ENCODE peak calls at places on chromosomes 11 and 22, in six cellular contexts. One of them, this sample, is unnamed.

GRCh38 chr22:40001800-40002577 is 7.2 kb downstream of the FAM83F start:
- DNase-seq in small intestine: no peak
- DNase-seq in activated naive CD4-positive, alpha-beta T cell treated with anti-CD3 and anti-CD28 coated beads, Interleukin-2, amount 50 U/mL, for 16 hours: no peak
- DNase-seq in HTR-8/SVneo: no peak
- DNase-seq in endothelial cell: no peak
- DNase-seq in stimulated activated CD8-positive, alpha-beta memory T cell treated with anti-CD3 and anti-CD28 coated beads, Interleukin-15, amount 100 ng/mL, for 1 hour: no peak
- DNase-seq in this sample: no peak

GRCh38 chr11:133064152-133064877 is 468.0 kb downstream of the OPCML start:
- DNase-seq in small intestine: peak; percentile 26
- DNase-seq in activated naive CD4-positive, alpha-beta T cell treated with anti-CD3 and anti-CD28 coated beads, Interleukin-2, amount 50 U/mL, for 16 hours: no peak
- DNase-seq in HTR-8/SVneo: peak; percentile 15
- DNase-seq in endothelial cell: peak; percentile 92
- DNase-seq in stimulated activated CD8-positive, alpha-beta memory T cell treated with anti-CD3 and anti-CD28 coated beads, Interleukin-15, amount 100 ng/mL, for 1 hour: no peak
- DNase-seq in this sample: no peak

GRCh38 chr11:134513585-134514120 is 101.6 kb upstream of the B3GAT1 start:
- DNase-seq in small intestine: no peak
- DNase-seq in activated naive CD4-positive, alpha-beta T cell treated with anti-CD3 and anti-CD28 coated beads, Interleukin-2, amount 50 U/mL, for 16 hours: no peak
- DNase-seq in HTR-8/SVneo: no peak
- DNase-seq in endothelial cell: no peak
- DNase-seq in stimulated activated CD8-positive, alpha-beta memory T cell treated with anti-CD3 and anti-CD28 coated beads, Interleukin-15, amount 100 ng/mL, for 1 hour: no peak
- DNase-seq in this sample: no peak

GRCh38 chr11:62543680-62544444 is 2.7 kb downstream of the AHNAK start:
- DNase-seq in small intestine: no peak
- DNase-seq in activated naive CD4-positive, alpha-beta T cell treated with anti-CD3 and anti-CD28 coated beads, Interleukin-2, amount 50 U/mL, for 16 hours: no peak
- DNase-seq in HTR-8/SVneo: no peak
- DNase-seq in endothelial cell: no peak
- DNase-seq in stimulated activated CD8-positive, alpha-beta memory T cell treated with anti-CD3 and anti-CD28 coated beads, Interleukin-15, amount 100 ng/mL, for 1 hour: no peak
- DNase-seq in this sample: no peak

GRCh38 chr11:75244052-75244814 is 3.7 kb downstream of the TPBGL start:
- DNase-seq in small intestine: no peak
- DNase-seq in activated naive CD4-positive, alpha-beta T cell treated with anti-CD3 and anti-CD28 coated beads, Interleukin-2, amount 50 U/mL, for 16 hours: no peak
- DNase-seq in HTR-8/SVneo: no peak
- DNase-seq in endothelial cell: no peak
- DNase-seq in stimulated activated CD8-positive, alpha-beta memory T cell treated with anti-CD3 and anti-CD28 coated beads, Interleukin-15, amount 100 ng/mL, for 1 hour: no peak
- DNase-seq in this sample: no peak

GRCh38 chr11:1782026-1782696 is 18.4 kb upstream of the CTSD start:
- DNase-seq in small intestine: no peak
- DNase-seq in activated naive CD4-positive, alpha-beta T cell treated with anti-CD3 and anti-CD28 coated beads, Interleukin-2, amount 50 U/mL, for 16 hours: no peak
- DNase-seq in HTR-8/SVneo: no peak
- DNase-seq in endothelial cell: no peak
- DNase-seq in stimulated activated CD8-positive, alpha-beta memory T cell treated with anti-CD3 and anti-CD28 coated beads, Interleukin-15, amount 100 ng/mL, for 1 hour: no peak
- DNase-seq in this sample: no peak

GRCh38 chr11:27183672-27184457 is 143.2 kb downstream of the BBOX1 start:
- DNase-seq in small intestine: peak; percentile 77
- DNase-seq in activated naive CD4-positive, alpha-beta T cell treated with anti-CD3 and anti-CD28 coated beads, Interleukin-2, amount 50 U/mL, for 16 hours: peak; percentile 31
- DNase-seq in HTR-8/SVneo: peak; percentile 28
- DNase-seq in endothelial cell: peak; percentile 58
- DNase-seq in stimulated activated CD8-positive, alpha-beta memory T cell treated with anti-CD3 and anti-CD28 coated beads, Interleukin-15, amount 100 ng/mL, for 1 hour: peak; percentile 12
- DNase-seq in this sample: peak; percentile 40

GRCh38 chr11:60119708-60120107 is 31.2 kb downstream of the MS4A2 start:
- DNase-seq in small intestine: no peak
- DNase-seq in activated naive CD4-positive, alpha-beta T cell treated with anti-CD3 and anti-CD28 coated beads, Interleukin-2, amount 50 U/mL, for 16 hours: no peak
- DNase-seq in HTR-8/SVneo: no peak
- DNase-seq in endothelial cell: no peak
- DNase-seq in stimulated activated CD8-positive, alpha-beta memory T cell treated with anti-CD3 and anti-CD28 coated beads, Interleukin-15, amount 100 ng/mL, for 1 hour: no peak
- DNase-seq in this sample: no peak

GRCh38 chr11:5684627-5685362 is at the start of gene TRIM5:
- DNase-seq in small intestine: peak; percentile 97
- DNase-seq in activated naive CD4-positive, alpha-beta T cell treated with anti-CD3 and anti-CD28 coated beads, Interleukin-2, amount 50 U/mL, for 16 hours: peak; percentile 84
- DNase-seq in HTR-8/SVneo: peak; percentile 96
- DNase-seq in endothelial cell: peak; percentile 78
- DNase-seq in stimulated activated CD8-positive, alpha-beta memory T cell treated with anti-CD3 and anti-CD28 coated beads, Interleukin-15, amount 100 ng/mL, for 1 hour: peak; percentile 65
- DNase-seq in this sample: peak; percentile 91

GRCh38 chr11:72361321-72361720 is 73.0 kb downstream of the CLPB start:
- DNase-seq in small intestine: no peak
- DNase-seq in activated naive CD4-positive, alpha-beta T cell treated with anti-CD3 and anti-CD28 coated beads, Interleukin-2, amount 50 U/mL, for 16 hours: no peak
- DNase-seq in HTR-8/SVneo: no peak
- DNase-seq in endothelial cell: no peak
- DNase-seq in stimulated activated CD8-positive, alpha-beta memory T cell treated with anti-CD3 and anti-CD28 coated beads, Interleukin-15, amount 100 ng/mL, for 1 hour: no peak
- DNase-seq in this sample: no peak

GRCh38 chr11:125990244-125990643 is 44.4 kb downstream of the VSIG10L2 start:
- DNase-seq in small intestine: no peak
- DNase-seq in activated naive CD4-positive, alpha-beta T cell treated with anti-CD3 and anti-CD28 coated beads, Interleukin-2, amount 50 U/mL, for 16 hours: no peak
- DNase-seq in HTR-8/SVneo: no peak
- DNase-seq in endothelial cell: no peak
- DNase-seq in stimulated activated CD8-positive, alpha-beta memory T cell treated with anti-CD3 and anti-CD28 coated beads, Interleukin-15, amount 100 ng/mL, for 1 hour: no peak
- DNase-seq in this sample: no peak

GRCh38 chr11:83194284-83195175 is 1.0 kb downstream of the ANKRD42 start:
- DNase-seq in small intestine: peak; percentile 68
- DNase-seq in activated naive CD4-positive, alpha-beta T cell treated with anti-CD3 and anti-CD28 coated beads, Interleukin-2, amount 50 U/mL, for 16 hours: peak; percentile 52
- DNase-seq in HTR-8/SVneo: peak; percentile 64
- DNase-seq in endothelial cell: peak; percentile 44
- DNase-seq in stimulated activated CD8-positive, alpha-beta memory T cell treated with anti-CD3 and anti-CD28 coated beads, Interleukin-15, amount 100 ng/mL, for 1 hour: peak; percentile 27
- DNase-seq in this sample: no peak